ENCODE peak calls at places on chromosomes 5 and 9, in nine cellular contexts. F is endothelial cell of umbilical vein, V is lower leg skin, T is fibroblast of mammary gland, U is kidney epithelial cell, H is NB4, B is cardiac muscle cell, J is HFF-Myc, Z is tibial artery. I is an unnamed sample.

GRCh38 chr5:126377444-126377843 is 45.8 kb upstream of the GRAMD2B start:
- DNase-seq in F (no peak), V (no peak), T (no peak), U (no peak), H (no peak), B (no peak), J (no peak), Z (no peak), I (no peak)

GRCh38 chr5:134195666-134196065 is 18.9 kb upstream of the SKP1 start:
- DNase-seq in F (no peak), V (no peak), T (no peak), U (no peak), H (no peak), B (no peak), J (no peak), Z (no peak), I (no peak)

GRCh38 chr9:83384214-83384613 is 154.0 kb downstream of the FRMD3 start:
- DNase-seq in F (no peak), V (no peak), T (no peak), U (no peak), H (no peak), B (no peak), J (no peak), Z (no peak), I (no peak)

GRCh38 chr9:113513111-113513510 is 49.6 kb downstream of the RGS3 start:
- DNase-seq in F (no peak), V (no peak), T (no peak), U (no peak), H (no peak), B (no peak), J (no peak), Z (no peak), I (no peak)

GRCh38 chr5:72402381-72402890 is 82.3 kb downstream of the PTCD2 start:
- DNase-seq in F (no peak), V (no peak), T (peak), U (no peak), H (no peak), B (no peak), J (no peak), Z (no peak), I (no peak)

GRCh38 chr9:132744881-132745761 is 74.9 kb downstream of the GTF3C4 start:
- DNase-seq in F (peak), V (peak), T (no peak), U (no peak), H (no peak), B (peak), J (no peak), Z (no peak), I (no peak)

GRCh38 chr5:82375488-82376294 is 97.5 kb upstream of the RPS23 start:
- DNase-seq in F (no peak), V (no peak), T (no peak), U (no peak), H (no peak), B (no peak), J (no peak), Z (no peak), I (no peak)

GRCh38 chr5:36531401-36531800 is 75.0 kb upstream of the SLC1A3 start:
- DNase-seq in F (no peak), V (no peak), T (no peak), U (no peak), H (peak), B (no peak), J (no peak), Z (no peak), I (no peak)

GRCh38 chr5:171122372-171122771 is 186.7 kb upstream of the TLX3 start:
- DNase-seq in F (peak), V (no peak), T (no peak), U (no peak), H (peak), B (no peak), J (no peak), Z (no peak), I (no peak)

GRCh38 chr5:60699549-60700346 is at the start of gene DEPDC1B:
- DNase-seq in F (peak), V (peak), T (peak), U (peak), H (peak), B (peak), J (peak), Z (peak), I (peak)
- TF ChIP-seq CTCF in F (peak), V (no peak), T (peak), U (peak), H (peak), B (peak), J (peak), Z (no peak), I (peak)

GRCh38 chr9:94648191-94648590 is 8.9 kb upstream of the FBP1 start:
- DNase-seq in F (no peak), V (no peak), T (no peak), U (no peak), H (no peak), B (no peak), J (no peak), Z (no peak), I (no peak)
- H3K4me3 ChIP-seq in F (no peak), V (no peak), T (no peak), U (no peak), H (no peak), B (no peak), J (no peak), Z (no peak), I (no peak)

GRCh38 chr9:108854641-108855528 is 901 bp downstream of the ACTL7B start:
- DNase-seq in F (no peak), V (peak), T (no peak), U (no peak), H (no peak), B (no peak), J (no peak), Z (no peak), I (no peak)

GRCh38 chr9:108851138-108851537 is 4.6 kb downstream of the ACTL7B start:
- DNase-seq in F (no peak), V (no peak), T (no peak), U (no peak), H (no peak), B (no peak), J (no peak), Z (no peak), I (no peak)

GRCh38 chr9:108852089-108852488 is 3.7 kb downstream of the ACTL7B start:
- DNase-seq in F (no peak), V (peak), T (no peak), U (no peak), H (no peak), B (no peak), J (no peak), Z (no peak), I (no peak)

GRCh38 chr9:108854094-108854493 is 1.7 kb downstream of the ACTL7B start:
- DNase-seq in F (no peak), V (no peak), T (no peak), U (no peak), H (no peak), B (no peak), J (no peak), Z (no peak), I (no peak)

DNA sequence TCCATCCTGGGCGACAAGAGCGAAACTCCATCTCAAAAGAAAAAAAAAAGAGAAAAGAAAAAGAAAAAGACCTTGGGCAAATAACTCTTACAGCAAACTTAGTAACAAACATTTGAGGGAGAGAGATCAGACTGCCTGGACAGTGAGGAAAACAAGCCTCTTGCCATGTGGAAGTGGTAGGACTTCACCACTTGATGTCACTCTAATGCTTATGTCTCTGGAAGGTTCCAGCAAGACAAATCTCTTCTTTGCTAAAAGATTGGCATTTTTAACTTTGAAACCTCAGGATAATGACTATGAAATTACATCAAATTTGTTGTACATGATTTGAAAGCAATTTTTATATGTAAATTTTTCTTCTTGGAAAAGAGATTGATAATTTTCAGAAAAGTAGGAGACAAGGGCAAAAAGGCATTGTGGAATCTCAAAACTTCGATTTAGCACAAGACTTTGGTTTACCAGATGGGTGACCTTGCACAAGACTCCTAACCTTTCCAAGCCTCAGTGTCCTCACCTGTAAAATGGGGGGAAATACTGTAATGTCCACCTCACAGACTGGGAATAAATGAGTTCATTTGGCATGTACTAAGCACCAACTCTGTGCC is 5.4 kb downstream of the ACTL7B start:
- DNase-seq in F (peak), V (peak), T (peak), U (no peak), H (peak), B (no peak), J (no peak), Z (no peak), I (no peak)
- TF ChIP-seq CTCF in F (no peak), V (no peak), T (peak), U (peak), H (peak), B (peak), J (peak), Z (no peak), I (peak)

DNA sequence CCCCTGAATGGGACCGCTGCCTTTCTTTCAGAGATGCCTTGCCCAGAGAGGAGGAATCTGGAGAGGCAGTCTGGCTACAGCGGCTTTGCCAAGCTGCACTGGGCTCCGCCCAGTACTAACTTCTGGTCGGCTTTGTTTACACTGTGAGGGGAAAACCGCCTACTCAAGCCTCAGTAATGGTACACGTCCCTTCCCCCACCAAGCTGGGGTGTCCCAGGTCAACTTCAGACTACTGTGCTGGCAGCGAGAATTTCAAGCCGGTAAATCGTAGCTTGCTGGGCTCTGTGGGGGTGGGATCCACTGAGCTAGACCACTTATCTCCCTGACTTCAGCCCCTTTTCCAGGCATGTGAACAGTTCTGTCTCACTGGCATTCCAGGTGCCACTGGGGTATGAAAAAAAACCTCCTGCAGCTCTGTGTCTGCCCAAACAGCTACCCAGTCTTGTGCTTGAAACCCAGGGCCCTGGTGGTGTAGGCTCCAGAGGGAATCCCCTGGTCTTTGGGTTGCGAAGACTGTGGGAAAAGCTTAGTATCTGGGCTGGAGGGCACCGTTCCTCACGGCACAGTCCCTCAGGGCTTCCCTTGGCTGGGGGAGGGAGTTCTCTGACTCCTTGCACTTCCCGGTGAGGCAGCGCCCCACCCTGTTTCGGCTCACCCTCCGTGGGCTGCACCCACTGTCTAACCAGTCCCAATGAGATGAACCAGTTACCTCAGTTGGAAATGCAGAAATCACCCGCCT is 171.2 kb downstream of the CWC27 start:
- DNase-seq in F (peak), V (no peak), T (peak), U (no peak), H (no peak), B (no peak), J (no peak), Z (peak), I (no peak)
- H3K4me3 ChIP-seq in F (no peak), V (no peak), T (no peak), U (no peak), H (no peak), B (no peak), J (no peak), Z (peak), I (no peak)

GRCh38 chr9:116084497-116084896 is 69.1 kb upstream of the PAPPA start:
- DNase-seq in F (no peak), V (no peak), T (no peak), U (no peak), H (no peak), B (no peak), J (no peak), Z (no peak), I (no peak)
- TF ChIP-seq CTCF in F (no peak), V (no peak), T (no peak), U (no peak), H (no peak), B (no peak), J (no peak), Z (no peak), I (no peak)

DNA sequence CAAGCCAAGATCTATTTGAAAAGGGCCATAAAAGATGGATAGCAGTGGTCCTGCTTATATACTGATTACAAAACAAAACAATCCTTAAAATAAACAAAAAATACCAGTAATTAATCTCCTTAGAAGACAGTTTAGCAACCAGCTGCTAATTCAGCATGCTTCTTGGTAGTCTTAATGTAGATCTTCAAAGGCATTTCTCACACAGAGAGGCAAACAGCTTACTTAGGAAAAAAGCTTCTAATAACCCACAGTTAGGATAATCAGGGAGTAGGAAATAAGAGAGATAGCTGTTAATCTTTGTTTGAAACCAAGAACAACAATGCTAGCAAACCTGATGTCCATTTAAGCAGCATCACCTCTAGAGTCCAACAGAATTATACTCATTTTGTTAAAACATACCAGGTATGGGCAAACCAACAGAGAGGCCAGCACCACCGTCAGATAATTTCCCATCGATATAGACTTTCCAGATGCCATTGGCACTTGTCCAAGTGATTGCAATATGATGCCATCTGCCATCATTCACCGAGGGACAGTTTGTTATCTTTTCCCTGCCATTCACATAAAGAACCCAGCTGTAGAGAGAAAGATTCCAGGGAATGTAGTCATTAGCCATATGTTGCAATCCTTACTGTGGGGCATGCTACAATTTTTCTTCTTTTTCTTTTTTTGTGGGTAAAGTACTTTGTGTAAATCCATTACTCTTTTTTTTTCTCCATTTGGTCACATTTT is 105.6 kb upstream of the TXNDC8 start:
- DNase-seq in F (no peak), V (no peak), T (peak), U (no peak), H (no peak), B (no peak), J (no peak), Z (no peak), I (no peak)
- H3K4me3 ChIP-seq in F (no peak), V (no peak), T (no peak), U (no peak), H (no peak), B (no peak), J (no peak), Z (no peak), I (no peak)

DNA sequence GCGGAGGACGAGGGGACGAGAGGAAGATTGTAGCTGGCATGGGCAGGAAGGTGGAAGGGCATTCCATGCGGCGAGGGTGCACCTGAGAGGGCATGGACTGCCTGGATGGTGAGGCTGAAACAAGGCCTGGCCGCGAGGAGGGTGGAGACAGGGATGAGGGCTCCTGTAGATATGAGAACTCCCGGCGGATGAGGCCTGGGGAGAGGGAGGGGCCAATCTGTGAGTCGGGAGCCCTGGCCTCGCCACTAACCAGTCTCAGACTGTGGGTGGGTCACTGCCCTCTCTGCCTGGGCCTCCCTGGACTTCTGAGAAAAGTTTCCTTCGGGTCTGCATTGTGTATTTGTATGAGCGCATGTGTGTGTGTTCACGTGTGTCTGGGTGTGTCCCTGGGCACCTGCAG is 55.4 kb downstream of the LMX1B start:
- DNase-seq in F (no peak), V (no peak), T (no peak), U (no peak), H (no peak), B (no peak), J (no peak), Z (no peak), I (no peak)
- TF ChIP-seq CTCF in F (no peak), V (no peak), T (no peak), U (no peak), H (no peak), B (no peak), J (no peak), Z (no peak), I (no peak)